ENCODE peak calls at places on chromosome 7, in six cellular contexts. O is cardiac fibroblast; S is LNCaP clone FGC; C is stimulated activated naive CD8-positive, alpha-beta T cell treated with anti-CD3 and anti-CD28 coated beads, Interleukin-15, amount 100 ng/mL, for 72 hours; Z is neural progenitor cell; Q is stimulated activated CD8-positive, alpha-beta memory T cell treated with anti-CD3 and anti-CD28 coated beads, Interleukin-15, amount 100 ng/mL, for 24 hours. N is an unnamed sample.

GRCh38 chr7:135833642-135834041 is 85.0 kb upstream of the FAM180A start:
- DNase-seq in O (no peak), Z (no peak), Q (no peak), C (no peak), S (no peak), N (no peak)

GRCh38 chr7:158655507-158655906 is 49.1 kb downstream of the NCAPG2 start:
- DNase-seq in C (no peak), O (no peak), Q (no peak), Z (no peak), S (no peak), N (no peak)

GRCh38 chr7:155371884-155372781 is 74.5 kb downstream of the INSIG1 start:
- DNase-seq in O (no peak), C (no peak), Z (peak), S (no peak), Q (no peak), N (no peak)

GRCh38 chr7:138001529-138002095 is at the start of gene CREB3L2:
- DNase-seq in Z (peak), Q (peak), C (peak), S (no peak), O (peak), N (peak)

GRCh38 chr7:151204383-151205032 is 5.8 kb downstream of the H2BK1 start:
- DNase-seq in Q (no peak), O (no peak), Z (no peak), C (no peak), S (no peak), N (no peak)

GRCh38 chr7:139774376-139774775 is 3.4 kb downstream of the HIPK2 start:
- DNase-seq in O (peak), Z (no peak), S (no peak), Q (no peak), C (no peak), N (peak)

GRCh38 chr7:64102656-64103400 is 57.6 kb downstream of the ZNF727 start:
- DNase-seq in O (no peak), S (no peak), Q (no peak), C (no peak), Z (no peak), N (no peak)

GRCh38 chr7:6500691-6501090 is 50.6 kb downstream of the GRID2IP start:
- DNase-seq in Q (no peak), S (no peak), C (no peak), O (no peak), Z (no peak), N (no peak)

GRCh38 chr7:158064631-158065030 is 523.0 kb downstream of the PTPRN2 start:
- DNase-seq in Q (no peak), S (no peak), C (no peak), O (no peak), Z (no peak), N (no peak)

GRCh38 chr7:80264769-80265168 is 130.1 kb downstream of the GNAI1 start:
- DNase-seq in S (no peak), C (no peak), O (no peak), Z (no peak), Q (no peak), N (no peak)

GRCh38 chr7:55538538-55538937 is 33.8 kb downstream of the VOPP1 start:
- DNase-seq in O (peak), C (no peak), S (no peak), Z (no peak), Q (no peak), N (peak)

GRCh38 chr7:28835800-28836199 is 122.3 kb downstream of the TRIL start:
- DNase-seq in C (no peak), O (peak), Z (no peak), Q (no peak), S (no peak), N (peak)

GRCh38 chr7:148624735-148625134 is 34.2 kb downstream of the C7orf33 start:
- DNase-seq in O (peak), Q (no peak), S (no peak), C (no peak), Z (no peak), N (no peak)

GRCh38 chr7:16067695-16068094 is 353.6 kb downstream of the CRPPA start:
- DNase-seq in Q (no peak), C (no peak), S (no peak), O (no peak), Z (no peak), N (no peak)

GRCh38 chr7:92255308-92255707 is 9.5 kb downstream of the ANKIB1 start:
- DNase-seq in C (no peak), Q (no peak), S (no peak), O (peak), Z (no peak), N (peak)

GRCh38 chr7:106178593-106179134 is 66.6 kb upstream of the SYPL1 start:
- DNase-seq in O (peak), Q (no peak), Z (no peak), S (peak), C (no peak), N (peak)

GRCh38 chr7:53350241-53350640 is 314.8 kb downstream of the POM121L12 start:
- DNase-seq in O (no peak), Q (no peak), Z (peak), S (no peak), C (no peak), N (no peak)

GRCh38 chr7:150947761-150948680 is 30.1 kb downstream of the KCNH2 start:
- DNase-seq in Z (no peak), Q (no peak), O (no peak), C (no peak), S (no peak), N (no peak)

N was measured in choroid plexus epithelial cell.